ENCODE peak calls at places on chromosomes 4 and X, in four cellular contexts. J is K562, N is HepG2, F is HCT116. T is an unnamed sample.

GRCh38 chrX:937391-937790 is 275.1 kb downstream of the CRLF2 start:
- DNase-seq in J (no peak), N (no peak), F (no peak), T (no peak)

GRCh38 chrX:107686792-107687191 is 58.5 kb downstream of the PRPS1 start:
- DNase-seq in J (no peak), N (no peak), F (no peak), T (no peak)

GRCh38 chr4:57159866-57160265 is 49.7 kb upstream of the IGFBP7 start:
- DNase-seq in J (no peak), N (no peak), F (no peak), T (no peak)

GRCh38 chr4:147830987-147831386 is 99.1 kb downstream of the ARHGAP10 start:
- DNase-seq in J (no peak), N (no peak), F (no peak), T (peak)

GRCh38 chr4:90121961-90122748 is 5.0 kb upstream of the CCSER1 start:
- DNase-seq in J (no peak), N (no peak), F (no peak), T (no peak)

GRCh38 chrX:31931225-31931624 is 859.4 kb upstream of the FTHL17 start:
- DNase-seq in J (no peak), N (no peak), F (no peak), T (no peak)

GRCh38 chr4:61200195-61200990 is at the start of gene ADGRL3:
- DNase-seq in J (no peak), N (no peak), F (no peak), T (no peak)

GRCh38 chr4:12651876-12652275 is 832.3 kb downstream of the RAB28 start:
- DNase-seq in J (no peak), N (no peak), F (no peak), T (no peak)

GRCh38 chr4:102217775-102218174 is 127.5 kb downstream of the SLC39A8 start:
- DNase-seq in J (no peak), N (no peak), F (no peak), T (no peak)

GRCh38 chr4:153486281-153487151 is 20.4 kb downstream of the TMEM131L start:
- DNase-seq in J (no peak), N (peak), F (peak), T (peak)

GRCh38 chr4:77007358-77008230 is 58.0 kb downstream of the SEPTIN11 start:
- DNase-seq in J (no peak), N (no peak), F (no peak), T (no peak)

GRCh38 chr4:111268769-111269414 is 646.0 kb upstream of the PITX2 start:
- DNase-seq in J (no peak), N (no peak), F (no peak), T (no peak)

GRCh38 chr4:38141808-38142500 is 181.8 kb downstream of the PTTG2 start:
- DNase-seq in J (no peak), N (no peak), F (no peak), T (no peak)

GRCh38 chrX:30653415-30654131 is at the start of gene GK:
- DNase-seq in J (peak), N (no peak), F (no peak), T (no peak)

GRCh38 chr4:154086247-154086646 is 297.4 kb upstream of the SFRP2 start:
- DNase-seq in J (no peak), N (no peak), F (no peak), T (no peak)

GRCh38 chrX:71976753-71977152 is 66.1 kb downstream of the NHSL2 start:
- DNase-seq in J (no peak), N (no peak), F (no peak), T (no peak)

GRCh38 chrX:155966876-155967275 is 30.6 kb upstream of the IL9R start:
- DNase-seq in J (peak), N (peak), F (peak), T (no peak)

GRCh38 chrX:155968106-155968714 is 29.3 kb upstream of the IL9R start:
- DNase-seq in J (no peak), N (no peak), F (no peak), T (no peak)

GRCh38 chrX:155962906-155963305 is 34.6 kb upstream of the IL9R start:
- DNase-seq in J (no peak), N (no peak), F (no peak), T (no peak)

DNA sequence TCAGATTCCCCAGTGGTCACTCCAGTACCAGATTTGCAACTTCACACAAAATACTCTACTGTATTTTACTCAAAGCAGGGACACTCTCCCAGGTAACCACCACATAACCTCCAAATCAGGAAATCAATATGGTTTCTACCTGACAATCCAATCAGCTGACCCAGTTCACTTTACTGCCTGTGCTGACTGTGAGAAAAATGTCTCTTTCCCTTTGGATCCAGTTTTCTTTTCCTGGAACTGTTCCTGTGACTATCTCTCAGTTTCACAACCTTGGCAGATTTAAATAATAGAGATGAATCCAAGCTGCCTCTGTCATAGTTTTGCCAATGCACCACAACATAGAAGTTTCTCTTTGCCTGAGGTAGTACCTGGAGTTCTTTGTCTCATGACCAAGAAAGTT is 29.8 kb upstream of the IL9R start:
- DNase-seq in J (no peak), N (no peak), F (no peak), T (no peak)
- TF ChIP-seq TCF7L2 in J (no peak), N (no peak), F (no peak), T (no peak)

DNA sequence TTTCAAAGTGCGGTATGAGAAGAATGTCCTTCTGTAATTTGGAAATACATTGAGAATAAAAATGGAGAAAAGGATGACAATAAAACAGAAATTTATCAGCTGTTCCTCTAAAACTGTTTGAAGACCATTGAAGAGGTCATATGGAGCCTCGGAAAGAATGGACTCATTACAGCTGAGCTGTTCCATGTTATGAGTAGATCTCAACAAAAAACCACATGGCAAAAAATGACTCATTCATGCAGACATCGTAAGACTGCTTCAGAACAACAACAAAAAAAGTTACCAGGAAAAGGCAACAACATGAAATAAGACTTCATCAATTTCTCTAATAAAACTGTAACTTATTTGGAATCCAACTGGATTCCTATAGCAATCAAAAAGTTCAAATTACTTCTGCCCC is 39.7 kb downstream of the AKAP4 start:
- DNase-seq in J (no peak), N (no peak), F (no peak), T (no peak)
- TF ChIP-seq SIN3A in J (no peak), N (no peak), F (no peak), T (no peak)

GRCh38 chr4:1749370-1749769 is 28.0 kb downstream of the TACC3 start:
- DNase-seq in J (no peak), N (no peak), F (no peak), T (no peak)
- TF ChIP-seq POLR2AphosphoS5 in J (no peak), N (no peak), F (no peak), T (no peak)

DNA sequence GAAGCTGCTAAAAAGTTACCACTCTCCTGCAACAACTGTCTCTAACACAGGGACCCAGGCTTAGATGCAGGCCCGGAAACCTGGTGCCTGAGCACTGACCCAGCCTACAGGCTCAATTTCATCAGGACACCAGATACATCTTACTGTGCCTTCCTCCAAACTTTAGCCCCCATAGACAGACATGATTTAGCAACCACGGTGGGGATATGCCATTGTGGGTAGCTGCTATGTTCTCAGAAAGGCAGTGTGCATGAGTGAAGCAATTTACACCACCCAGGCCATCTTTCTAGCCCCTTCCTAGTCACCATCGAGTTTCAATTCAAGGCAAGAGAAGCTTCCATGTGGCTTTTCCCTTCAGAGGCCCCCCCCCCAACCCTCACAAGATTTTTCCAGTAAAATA is 2.7 kb downstream of the HS3ST1 start:
- DNase-seq in J (no peak), N (no peak), F (no peak), T (no peak)
- TF ChIP-seq TCF7L2 in J (no peak), N (no peak), F (no peak), T (no peak)

GRCh38 chrX:2261838-2262678 is 238.7 kb downstream of the DHRSX start:
- DNase-seq in J (no peak), N (no peak), F (no peak), T (no peak)
- TF ChIP-seq SIN3A in J (no peak), N (no peak), F (no peak), T (no peak)

GRCh38 chrX:9921407-9921806 is 45.8 kb upstream of the CLDN34 start:
- DNase-seq in J (no peak), N (peak), F (no peak), T (no peak)

GRCh38 chrX:9917861-9918260 is 49.3 kb upstream of the CLDN34 start:
- DNase-seq in J (no peak), N (no peak), F (no peak), T (no peak)

GRCh38 chrX:9923357-9923756 is 43.8 kb upstream of the CLDN34 start:
- DNase-seq in J (no peak), N (no peak), F (no peak), T (no peak)

DNA sequence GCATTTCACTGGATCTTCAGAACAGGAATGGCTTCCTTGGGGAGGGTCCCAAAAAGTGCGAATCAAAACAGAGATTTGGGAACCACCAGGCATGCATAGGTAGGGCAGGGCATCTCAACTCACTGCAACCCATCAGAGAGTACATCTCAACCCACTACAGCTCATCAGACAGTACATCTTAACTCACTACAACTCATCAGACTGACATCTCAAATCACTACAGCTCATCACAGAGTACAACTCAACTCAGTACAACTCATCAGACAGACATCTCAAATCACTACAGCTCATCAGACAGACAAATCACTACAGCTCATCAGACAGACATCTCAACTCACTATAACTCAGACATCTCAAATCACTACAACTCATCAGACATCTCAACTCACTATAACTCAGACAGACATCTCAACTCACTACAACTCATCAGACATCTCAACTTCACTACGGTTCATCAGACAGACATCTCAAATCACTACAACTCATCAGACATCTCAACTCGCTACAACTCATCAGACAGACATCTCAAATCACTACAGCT is 47.5 kb upstream of the CLDN34 start:
- DNase-seq in J (no peak), N (no peak), F (no peak), T (no peak)
- TF ChIP-seq POLR2AphosphoS5 in J (no peak), N (no peak), F (no peak), T (no peak)

GRCh38 chrX:41381685-41382084 is 47.7 kb downstream of the DDX3X start:
- DNase-seq in J (no peak), N (peak), F (peak), T (no peak)
- TF ChIP-seq TCF7L2 in J (no peak), N (no peak), F (peak), T (no peak)

DNA sequence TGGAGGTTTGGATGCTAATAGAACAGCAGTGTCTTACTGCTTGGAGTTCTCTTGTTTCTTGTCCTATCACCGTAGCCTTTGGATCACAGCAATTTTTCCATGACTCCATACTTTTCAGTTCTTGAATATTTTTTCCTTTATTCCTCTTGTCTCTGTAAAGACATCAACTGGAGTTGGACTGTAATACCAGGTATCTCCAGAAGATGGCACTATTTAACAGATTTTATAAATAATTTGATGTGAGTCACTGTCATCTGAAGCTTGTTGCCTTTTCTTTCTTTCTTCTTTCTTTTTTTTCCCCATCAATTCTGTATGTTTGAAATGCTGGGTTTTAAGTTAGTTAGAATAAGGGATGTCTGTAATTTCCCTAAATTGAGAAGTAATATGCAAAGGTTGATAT is 24.1 kb downstream of the HPRT1 start:
- DNase-seq in J (peak), N (peak), F (peak), T (peak)
- TF ChIP-seq SIN3A in J (no peak), N (no peak), F (no peak), T (no peak)

GRCh38 chr4:159052315-159052714 is 50.6 kb upstream of the RAPGEF2 start:
- DNase-seq in J (no peak), N (no peak), F (no peak), T (no peak)

GRCh38 chr4:159047478-159048165 is 55.3 kb upstream of the RAPGEF2 start:
- DNase-seq in J (peak), N (peak), F (no peak), T (no peak)

GRCh38 chr4:159051245-159052071 is 51.4 kb upstream of the RAPGEF2 start:
- DNase-seq in J (no peak), N (no peak), F (no peak), T (no peak)

GRCh38 chr4:159048166-159048886 is 54.6 kb upstream of the RAPGEF2 start:
- DNase-seq in J (peak), N (peak), F (no peak), T (peak)

DNA sequence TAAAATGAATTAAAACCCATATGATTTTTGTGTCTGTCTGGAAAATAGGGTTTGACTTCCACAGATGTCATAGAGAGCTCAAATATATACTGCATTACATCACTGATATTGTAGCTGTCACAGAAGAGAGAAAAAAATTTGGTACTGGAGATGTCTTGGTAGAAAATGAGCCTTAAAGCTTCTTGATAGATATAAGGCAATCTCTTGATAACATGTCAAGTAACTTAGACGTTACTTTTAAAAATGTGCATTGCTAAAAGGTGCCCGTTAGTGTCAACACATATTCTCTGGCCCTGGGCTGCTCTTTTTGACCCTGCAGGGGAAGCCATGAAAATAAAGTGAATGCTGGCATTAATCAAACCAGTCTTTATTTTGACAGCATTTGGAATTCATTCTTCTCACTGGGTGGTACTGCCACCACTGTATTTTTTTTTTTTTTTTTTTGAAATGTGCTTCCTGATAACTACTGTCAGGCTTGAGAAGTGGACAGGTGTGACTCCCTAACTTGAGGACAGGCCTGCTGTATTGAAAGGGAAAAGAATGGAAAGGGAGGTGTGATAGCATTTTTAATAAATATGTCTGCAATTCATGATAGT is 53.0 kb upstream of the RAPGEF2 start:
- DNase-seq in J (no peak), N (no peak), F (no peak), T (no peak)
- TF ChIP-seq POLR2AphosphoS5 in J (no peak), N (no peak), F (no peak), T (no peak)

GRCh38 chr4:41125558-41126311 is 88.6 kb downstream of the APBB2 start:
- DNase-seq in J (no peak), N (no peak), F (no peak), T (no peak)
- TF ChIP-seq TCF7L2 in J (no peak), N (no peak), F (no peak), T (no peak)

T was measured in Panc1.